ENCODE peak calls at places on chromosomes 4 and X, in nine cellular contexts. One of them, this sample, is unnamed.

GRCh38 chr4:5865896-5866599 is 26.8 kb downstream of the CRMP1 start:
- DNase-seq in astrocyte: peak; percentile 23
- DNase-seq in cardiac muscle cell: no peak
- DNase-seq in GM20000: no peak
- DNase-seq in suprapubic skin: no peak
- DNase-seq in HFF-Myc: no peak
- DNase-seq in WERI-Rb-1: no peak
- DNase-seq in activated B cell treated with CpG ODN at 0.5 μM for 24 hours: no peak
- DNase-seq in IMR-90: no peak
- DNase-seq in this sample: no peak

GRCh38 chr4:7425591-7426468 is 8.9 kb downstream of the PSAPL1 start:
- DNase-seq in cardiac muscle cell: no peak
- DNase-seq in activated B cell treated with CpG ODN at 0.5 μM for 24 hours: no peak
- DNase-seq in astrocyte: no peak
- DNase-seq in IMR-90: no peak
- DNase-seq in suprapubic skin: peak; percentile 35
- DNase-seq in HFF-Myc: no peak
- DNase-seq in WERI-Rb-1: peak; percentile 4
- DNase-seq in GM20000: no peak
- DNase-seq in this sample: peak; percentile 63

GRCh38 chr4:145279122-145279960 is 99.0 kb upstream of the OTUD4 start:
- DNase-seq in activated B cell treated with CpG ODN at 0.5 μM for 24 hours: no peak
- DNase-seq in cardiac muscle cell: peak; percentile 78
- DNase-seq in IMR-90: peak; percentile 81
- DNase-seq in astrocyte: peak; percentile 96
- DNase-seq in suprapubic skin: no peak
- DNase-seq in GM20000: no peak
- DNase-seq in WERI-Rb-1: peak; percentile 36
- DNase-seq in HFF-Myc: peak; percentile 70
- DNase-seq in this sample: no peak

GRCh38 chr4:87732033-87732770 is 67.2 kb upstream of the IBSP start:
- DNase-seq in cardiac muscle cell: peak; percentile 2
- DNase-seq in astrocyte: peak; percentile 30
- DNase-seq in GM20000: no peak
- DNase-seq in suprapubic skin: no peak
- DNase-seq in HFF-Myc: no peak
- DNase-seq in activated B cell treated with CpG ODN at 0.5 μM for 24 hours: no peak
- DNase-seq in IMR-90: no peak
- DNase-seq in WERI-Rb-1: no peak
- DNase-seq in this sample: no peak

GRCh38 chrX:30489323-30489722 is 88.2 kb downstream of the TASL start:
- DNase-seq in GM20000: no peak
- DNase-seq in suprapubic skin: no peak
- DNase-seq in HFF-Myc: no peak
- DNase-seq in activated B cell treated with CpG ODN at 0.5 μM for 24 hours: no peak
- DNase-seq in astrocyte: no peak
- DNase-seq in IMR-90: no peak
- DNase-seq in WERI-Rb-1: peak; percentile 15
- DNase-seq in cardiac muscle cell: no peak
- DNase-seq in this sample: no peak

GRCh38 chr4:1862961-1863296 is 7.0 kb upstream of the LETM1 start:
- DNase-seq in GM20000: no peak
- DNase-seq in HFF-Myc: no peak
- DNase-seq in astrocyte: no peak
- DNase-seq in IMR-90: no peak
- DNase-seq in WERI-Rb-1: no peak
- DNase-seq in suprapubic skin: no peak
- DNase-seq in cardiac muscle cell: no peak
- DNase-seq in activated B cell treated with CpG ODN at 0.5 μM for 24 hours: no peak
- DNase-seq in this sample: no peak

GRCh38 chrX:50903387-50904027 is 7.0 kb upstream of the BMP15 start:
- DNase-seq in GM20000: peak; percentile 6
- DNase-seq in WERI-Rb-1: peak; percentile 10
- DNase-seq in cardiac muscle cell: peak; percentile 48
- DNase-seq in HFF-Myc: no peak
- DNase-seq in astrocyte: peak; percentile 1
- DNase-seq in activated B cell treated with CpG ODN at 0.5 μM for 24 hours: no peak
- DNase-seq in IMR-90: peak; percentile 26
- DNase-seq in suprapubic skin: no peak
- DNase-seq in this sample: no peak

GRCh38 chr4:125314676-125315570 is at the start of gene FAT4:
- DNase-seq in WERI-Rb-1: peak; percentile 95
- DNase-seq in suprapubic skin: peak; percentile 96
- DNase-seq in GM20000: peak; percentile 75
- DNase-seq in activated B cell treated with CpG ODN at 0.5 μM for 24 hours: peak; percentile 26
- DNase-seq in HFF-Myc: peak; percentile 87
- DNase-seq in IMR-90: peak; percentile 97
- DNase-seq in cardiac muscle cell: peak; percentile 100
- DNase-seq in astrocyte: peak; percentile 97
- DNase-seq in this sample: peak; percentile 91

GRCh38 chr4:105128208-105128607 is 18.5 kb upstream of the TET2 start:
- DNase-seq in IMR-90: no peak
- DNase-seq in suprapubic skin: no peak
- DNase-seq in cardiac muscle cell: no peak
- DNase-seq in WERI-Rb-1: no peak
- DNase-seq in astrocyte: no peak
- DNase-seq in HFF-Myc: no peak
- DNase-seq in activated B cell treated with CpG ODN at 0.5 μM for 24 hours: no peak
- DNase-seq in GM20000: no peak
- DNase-seq in this sample: no peak

GRCh38 chrX:110038900-110039299 is 36.0 kb downstream of the TMEM164 start:
- DNase-seq in GM20000: no peak
- DNase-seq in cardiac muscle cell: no peak
- DNase-seq in astrocyte: no peak
- DNase-seq in activated B cell treated with CpG ODN at 0.5 μM for 24 hours: no peak
- DNase-seq in IMR-90: no peak
- DNase-seq in WERI-Rb-1: no peak
- DNase-seq in suprapubic skin: no peak
- DNase-seq in HFF-Myc: no peak
- DNase-seq in this sample: no peak

GRCh38 chr4:123291329-123291728 is 105.3 kb upstream of the SPRY1 start:
- DNase-seq in WERI-Rb-1: no peak
- DNase-seq in activated B cell treated with CpG ODN at 0.5 μM for 24 hours: no peak
- DNase-seq in IMR-90: no peak
- DNase-seq in astrocyte: no peak
- DNase-seq in cardiac muscle cell: no peak
- DNase-seq in HFF-Myc: no peak
- DNase-seq in suprapubic skin: no peak
- DNase-seq in GM20000: no peak
- DNase-seq in this sample: no peak
- TF ChIP-seq CTCF in WERI-Rb-1: no peak
- TF ChIP-seq CTCF in activated B cell treated with CpG ODN at 0.5 μM for 24 hours: no peak
- TF ChIP-seq CTCF in IMR-90: no peak
- TF ChIP-seq CTCF in astrocyte: no peak
- TF ChIP-seq CTCF in cardiac muscle cell: no peak
- TF ChIP-seq CTCF in HFF-Myc: no peak
- TF ChIP-seq CTCF in suprapubic skin: no peak
- TF ChIP-seq CTCF in GM20000: no peak
- TF ChIP-seq CTCF in this sample: no peak

GRCh38 chrX:72360326-72360725 is 54.6 kb upstream of the CITED1 start:
- DNase-seq in WERI-Rb-1: no peak
- DNase-seq in astrocyte: no peak
- DNase-seq in IMR-90: no peak
- DNase-seq in cardiac muscle cell: no peak
- DNase-seq in GM20000: no peak
- DNase-seq in activated B cell treated with CpG ODN at 0.5 μM for 24 hours: no peak
- DNase-seq in suprapubic skin: no peak
- DNase-seq in HFF-Myc: no peak
- DNase-seq in this sample: no peak
- TF ChIP-seq CTCF in WERI-Rb-1: no peak
- TF ChIP-seq CTCF in astrocyte: no peak
- TF ChIP-seq CTCF in IMR-90: no peak
- TF ChIP-seq CTCF in cardiac muscle cell: no peak
- TF ChIP-seq CTCF in GM20000: no peak
- TF ChIP-seq CTCF in activated B cell treated with CpG ODN at 0.5 μM for 24 hours: no peak
- TF ChIP-seq CTCF in suprapubic skin: no peak
- TF ChIP-seq CTCF in HFF-Myc: no peak
- TF ChIP-seq CTCF in this sample: no peak

GRCh38 chr4:121070696-121071639 is 1.4 kb downstream of the NDNF start:
- DNase-seq in suprapubic skin: peak; percentile 68
- DNase-seq in GM20000: peak; percentile 16
- DNase-seq in HFF-Myc: no peak
- DNase-seq in cardiac muscle cell: peak; percentile 44
- DNase-seq in activated B cell treated with CpG ODN at 0.5 μM for 24 hours: no peak
- DNase-seq in astrocyte: no peak
- DNase-seq in WERI-Rb-1: peak; percentile 84
- DNase-seq in IMR-90: no peak
- DNase-seq in this sample: peak; percentile 79

GRCh38 chr4:121072836-121073362 is 564 bp upstream of the NDNF start:
- DNase-seq in IMR-90: no peak
- DNase-seq in GM20000: peak; percentile 26
- DNase-seq in HFF-Myc: no peak
- DNase-seq in cardiac muscle cell: no peak
- DNase-seq in astrocyte: no peak
- DNase-seq in activated B cell treated with CpG ODN at 0.5 μM for 24 hours: no peak
- DNase-seq in suprapubic skin: no peak
- DNase-seq in WERI-Rb-1: peak; percentile 42
- DNase-seq in this sample: peak; percentile 68

GRCh38 chr4:121072080-121072835 is at the start of gene NDNF:
- DNase-seq in WERI-Rb-1: peak; percentile 69
- DNase-seq in IMR-90: peak; percentile 6
- DNase-seq in activated B cell treated with CpG ODN at 0.5 μM for 24 hours: no peak
- DNase-seq in GM20000: peak; percentile 42
- DNase-seq in HFF-Myc: no peak
- DNase-seq in astrocyte: peak; percentile 37
- DNase-seq in cardiac muscle cell: peak; percentile 47
- DNase-seq in suprapubic skin: peak; percentile 60
- DNase-seq in this sample: peak; percentile 76

GRCh38 chr4:121071640-121072037 is 696 bp downstream of the NDNF start:
- DNase-seq in GM20000: peak; percentile 13
- DNase-seq in HFF-Myc: no peak
- DNase-seq in cardiac muscle cell: no peak
- DNase-seq in suprapubic skin: no peak
- DNase-seq in activated B cell treated with CpG ODN at 0.5 μM for 24 hours: no peak
- DNase-seq in WERI-Rb-1: no peak
- DNase-seq in astrocyte: no peak
- DNase-seq in IMR-90: no peak
- DNase-seq in this sample: no peak

GRCh38 chr4:121073672-121074386 is 1.5 kb upstream of the NDNF start:
- DNase-seq in WERI-Rb-1: no peak
- DNase-seq in astrocyte: no peak
- DNase-seq in GM20000: no peak
- DNase-seq in cardiac muscle cell: no peak
- DNase-seq in activated B cell treated with CpG ODN at 0.5 μM for 24 hours: no peak
- DNase-seq in suprapubic skin: no peak
- DNase-seq in IMR-90: no peak
- DNase-seq in HFF-Myc: no peak
- DNase-seq in this sample: no peak
- TF ChIP-seq CTCF in WERI-Rb-1: no peak
- TF ChIP-seq CTCF in astrocyte: no peak
- TF ChIP-seq CTCF in GM20000: no peak
- TF ChIP-seq CTCF in cardiac muscle cell: no peak
- TF ChIP-seq CTCF in activated B cell treated with CpG ODN at 0.5 μM for 24 hours: no peak
- TF ChIP-seq CTCF in suprapubic skin: no peak
- TF ChIP-seq CTCF in IMR-90: no peak
- TF ChIP-seq CTCF in HFF-Myc: no peak
- TF ChIP-seq CTCF in this sample: no peak

GRCh38 chrX:148885203-148885602 is 384.8 kb downstream of the AFF2 start:
- DNase-seq in WERI-Rb-1: peak; percentile 9
- DNase-seq in IMR-90: no peak
- DNase-seq in activated B cell treated with CpG ODN at 0.5 μM for 24 hours: no peak
- DNase-seq in astrocyte: no peak
- DNase-seq in suprapubic skin: no peak
- DNase-seq in cardiac muscle cell: no peak
- DNase-seq in GM20000: no peak
- DNase-seq in HFF-Myc: no peak
- DNase-seq in this sample: no peak
- TF ChIP-seq CTCF in WERI-Rb-1: no peak
- TF ChIP-seq CTCF in IMR-90: no peak
- TF ChIP-seq CTCF in activated B cell treated with CpG ODN at 0.5 μM for 24 hours: no peak
- TF ChIP-seq CTCF in astrocyte: no peak
- TF ChIP-seq CTCF in suprapubic skin: no peak
- TF ChIP-seq CTCF in cardiac muscle cell: no peak
- TF ChIP-seq CTCF in GM20000: no peak
- TF ChIP-seq CTCF in HFF-Myc: no peak
- TF ChIP-seq CTCF in this sample: no peak

GRCh38 chr4:185203380-185204237 is at the start of gene CFAP97:
- DNase-seq in GM20000: peak; percentile 91
- DNase-seq in IMR-90: peak; percentile 87
- DNase-seq in astrocyte: peak; percentile 84
- DNase-seq in cardiac muscle cell: peak; percentile 96
- DNase-seq in suprapubic skin: peak; percentile 93
- DNase-seq in WERI-Rb-1: peak; percentile 77
- DNase-seq in activated B cell treated with CpG ODN at 0.5 μM for 24 hours: peak; percentile 82
- DNase-seq in HFF-Myc: no peak
- DNase-seq in this sample: peak; percentile 82

GRCh38 chr4:185205697-185206342 is 2.0 kb upstream of the CFAP97 start:
- DNase-seq in cardiac muscle cell: no peak
- DNase-seq in IMR-90: no peak
- DNase-seq in activated B cell treated with CpG ODN at 0.5 μM for 24 hours: no peak
- DNase-seq in GM20000: peak; percentile 37
- DNase-seq in suprapubic skin: no peak
- DNase-seq in HFF-Myc: no peak
- DNase-seq in astrocyte: no peak
- DNase-seq in WERI-Rb-1: no peak
- DNase-seq in this sample: no peak

GRCh38 chr4:185202984-185203379 is 818 bp downstream of the CFAP97 start:
- DNase-seq in HFF-Myc: no peak
- DNase-seq in astrocyte: no peak
- DNase-seq in IMR-90: no peak
- DNase-seq in suprapubic skin: no peak
- DNase-seq in activated B cell treated with CpG ODN at 0.5 μM for 24 hours: no peak
- DNase-seq in GM20000: no peak
- DNase-seq in WERI-Rb-1: no peak
- DNase-seq in cardiac muscle cell: no peak
- DNase-seq in this sample: no peak

GRCh38 chr4:185201983-185202962 is 1.5 kb downstream of the CFAP97 start:
- DNase-seq in activated B cell treated with CpG ODN at 0.5 μM for 24 hours: no peak
- DNase-seq in IMR-90: peak; percentile 42
- DNase-seq in cardiac muscle cell: peak; percentile 68
- DNase-seq in astrocyte: peak; percentile 26
- DNase-seq in GM20000: no peak
- DNase-seq in suprapubic skin: no peak
- DNase-seq in HFF-Myc: no peak
- DNase-seq in WERI-Rb-1: no peak
- DNase-seq in this sample: no peak

DNA sequence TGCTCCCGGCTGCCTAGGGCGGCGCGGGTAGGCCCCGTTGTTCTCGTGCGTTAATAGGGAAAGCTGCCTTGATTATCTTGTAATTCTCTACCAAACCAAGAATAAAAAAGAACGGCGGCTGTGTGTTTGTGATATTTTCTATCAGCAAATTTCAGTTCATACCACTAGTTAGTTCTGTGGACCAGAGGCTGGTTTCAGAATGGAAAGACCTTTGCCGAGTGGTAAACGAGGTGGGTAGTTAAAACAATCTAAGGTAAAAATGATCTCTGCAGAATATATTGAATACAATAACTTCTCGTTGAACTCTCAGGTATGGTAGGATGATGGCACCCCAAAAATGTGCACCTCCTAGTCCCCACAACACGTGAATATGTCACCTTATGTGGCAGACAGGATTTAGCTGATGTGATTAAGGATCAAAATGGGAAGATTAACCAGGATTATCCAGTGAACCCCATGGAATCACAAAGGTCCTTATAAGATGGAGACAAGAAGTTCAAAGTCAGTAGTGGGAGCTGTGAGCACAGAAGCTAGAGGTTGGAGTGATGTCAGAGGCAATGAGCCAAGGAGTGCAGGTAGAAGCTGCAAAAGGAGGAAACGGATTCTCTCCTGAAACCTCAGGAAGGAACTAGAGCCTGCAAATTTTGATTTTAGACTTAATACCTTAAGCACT is 574 bp upstream of the CFAP97 start:
- DNase-seq in activated B cell treated with CpG ODN at 0.5 μM for 24 hours: no peak
- DNase-seq in HFF-Myc: no peak
- DNase-seq in cardiac muscle cell: no peak
- DNase-seq in GM20000: peak; percentile 41
- DNase-seq in IMR-90: peak; percentile 21
- DNase-seq in WERI-Rb-1: peak; percentile 58
- DNase-seq in astrocyte: no peak
- DNase-seq in suprapubic skin: no peak
- DNase-seq in this sample: no peak
- TF ChIP-seq CTCF in activated B cell treated with CpG ODN at 0.5 μM for 24 hours: no peak
- TF ChIP-seq CTCF in HFF-Myc: no peak
- TF ChIP-seq CTCF in cardiac muscle cell: no peak
- TF ChIP-seq CTCF in GM20000: no peak
- TF ChIP-seq CTCF in IMR-90: no peak
- TF ChIP-seq CTCF in WERI-Rb-1: peak; percentile 19
- TF ChIP-seq CTCF in astrocyte: no peak
- TF ChIP-seq CTCF in suprapubic skin: no peak
- TF ChIP-seq CTCF in this sample: no peak

This sample was measured in type B pancreatic cell.